ENCODE peak calls at places on chromosomes 3 and 15, in ten cellular contexts. One of them, this sample, is unnamed.

GRCh38 chr3:138434875-138435772 is 708 bp downstream of the ESYT3 start:
- DNase-seq in cardiac septum: peak; percentile 70
- DNase-seq in activated T-helper 1 cell treated with Interleukin-2 at 50 U/mL for 16 hours: no peak
- DNase-seq in HEK293T: no peak
- DNase-seq in K562: no peak
- DNase-seq in central memory CD4-positive, alpha-beta T cell: no peak
- DNase-seq in CD4-positive, CD25-positive, alpha-beta regulatory T cell: no peak
- DNase-seq in amniotic stem cell: no peak
- DNase-seq in stimulated activated CD8-positive, alpha-beta memory T cell treated with anti-CD3 and anti-CD28 coated beads, Interleukin-15, amount 100 ng/mL, for 24 hours: no peak
- DNase-seq in GM04504: no peak
- DNase-seq in this sample: no peak

GRCh38 chr3:113495035-113495434 is 19.9 kb downstream of the SPICE1 start:
- DNase-seq in cardiac septum: no peak
- DNase-seq in activated T-helper 1 cell treated with Interleukin-2 at 50 U/mL for 16 hours: no peak
- DNase-seq in HEK293T: peak; percentile 12
- DNase-seq in K562: no peak
- DNase-seq in central memory CD4-positive, alpha-beta T cell: peak; percentile 21
- DNase-seq in CD4-positive, CD25-positive, alpha-beta regulatory T cell: no peak
- DNase-seq in amniotic stem cell: no peak
- DNase-seq in stimulated activated CD8-positive, alpha-beta memory T cell treated with anti-CD3 and anti-CD28 coated beads, Interleukin-15, amount 100 ng/mL, for 24 hours: no peak
- DNase-seq in GM04504: no peak
- DNase-seq in this sample: no peak

GRCh38 chr3:9779721-9780450 is 10.1 kb upstream of the CAMK1 start:
- DNase-seq in cardiac septum: no peak
- DNase-seq in activated T-helper 1 cell treated with Interleukin-2 at 50 U/mL for 16 hours: no peak
- DNase-seq in HEK293T: no peak
- DNase-seq in K562: no peak
- DNase-seq in central memory CD4-positive, alpha-beta T cell: peak; percentile 39
- DNase-seq in CD4-positive, CD25-positive, alpha-beta regulatory T cell: no peak
- DNase-seq in amniotic stem cell: no peak
- DNase-seq in stimulated activated CD8-positive, alpha-beta memory T cell treated with anti-CD3 and anti-CD28 coated beads, Interleukin-15, amount 100 ng/mL, for 24 hours: no peak
- DNase-seq in GM04504: no peak
- DNase-seq in this sample: no peak

GRCh38 chr3:127140501-127141460 is 52.1 kb upstream of the PRR23E start:
- DNase-seq in cardiac septum: no peak
- DNase-seq in activated T-helper 1 cell treated with Interleukin-2 at 50 U/mL for 16 hours: no peak
- DNase-seq in HEK293T: no peak
- DNase-seq in K562: no peak
- DNase-seq in central memory CD4-positive, alpha-beta T cell: no peak
- DNase-seq in CD4-positive, CD25-positive, alpha-beta regulatory T cell: no peak
- DNase-seq in amniotic stem cell: no peak
- DNase-seq in stimulated activated CD8-positive, alpha-beta memory T cell treated with anti-CD3 and anti-CD28 coated beads, Interleukin-15, amount 100 ng/mL, for 24 hours: no peak
- DNase-seq in GM04504: no peak
- DNase-seq in this sample: peak; percentile 62

GRCh38 chr15:39013262-39013661 is 448.6 kb upstream of the RASGRP1 start:
- DNase-seq in cardiac septum: no peak
- DNase-seq in activated T-helper 1 cell treated with Interleukin-2 at 50 U/mL for 16 hours: no peak
- DNase-seq in HEK293T: no peak
- DNase-seq in K562: no peak
- DNase-seq in central memory CD4-positive, alpha-beta T cell: no peak
- DNase-seq in CD4-positive, CD25-positive, alpha-beta regulatory T cell: no peak
- DNase-seq in amniotic stem cell: no peak
- DNase-seq in stimulated activated CD8-positive, alpha-beta memory T cell treated with anti-CD3 and anti-CD28 coated beads, Interleukin-15, amount 100 ng/mL, for 24 hours: no peak
- DNase-seq in GM04504: no peak
- DNase-seq in this sample: no peak

GRCh38 chr3:134388292-134388691 is 14.0 kb upstream of the AMOTL2 start:
- DNase-seq in cardiac septum: no peak
- DNase-seq in activated T-helper 1 cell treated with Interleukin-2 at 50 U/mL for 16 hours: no peak
- DNase-seq in HEK293T: no peak
- DNase-seq in K562: no peak
- DNase-seq in central memory CD4-positive, alpha-beta T cell: no peak
- DNase-seq in CD4-positive, CD25-positive, alpha-beta regulatory T cell: no peak
- DNase-seq in amniotic stem cell: no peak
- DNase-seq in stimulated activated CD8-positive, alpha-beta memory T cell treated with anti-CD3 and anti-CD28 coated beads, Interleukin-15, amount 100 ng/mL, for 24 hours: no peak
- DNase-seq in GM04504: no peak
- DNase-seq in this sample: no peak

GRCh38 chr3:122921791-122922651 is 105.5 kb downstream of the SEMA5B start:
- DNase-seq in cardiac septum: peak; percentile 64
- DNase-seq in activated T-helper 1 cell treated with Interleukin-2 at 50 U/mL for 16 hours: no peak
- DNase-seq in HEK293T: peak; percentile 79
- DNase-seq in K562: peak; percentile 72
- DNase-seq in central memory CD4-positive, alpha-beta T cell: no peak
- DNase-seq in CD4-positive, CD25-positive, alpha-beta regulatory T cell: no peak
- DNase-seq in amniotic stem cell: no peak
- DNase-seq in stimulated activated CD8-positive, alpha-beta memory T cell treated with anti-CD3 and anti-CD28 coated beads, Interleukin-15, amount 100 ng/mL, for 24 hours: no peak
- DNase-seq in GM04504: no peak
- DNase-seq in this sample: no peak

GRCh38 chr3:66362541-66362941 is 138.3 kb downstream of the LRIG1 start:
- DNase-seq in cardiac septum: no peak
- DNase-seq in activated T-helper 1 cell treated with Interleukin-2 at 50 U/mL for 16 hours: no peak
- DNase-seq in HEK293T: no peak
- DNase-seq in K562: no peak
- DNase-seq in central memory CD4-positive, alpha-beta T cell: no peak
- DNase-seq in CD4-positive, CD25-positive, alpha-beta regulatory T cell: no peak
- DNase-seq in amniotic stem cell: peak; percentile 27
- DNase-seq in stimulated activated CD8-positive, alpha-beta memory T cell treated with anti-CD3 and anti-CD28 coated beads, Interleukin-15, amount 100 ng/mL, for 24 hours: no peak
- DNase-seq in GM04504: no peak
- DNase-seq in this sample: no peak

GRCh38 chr15:59340325-59340724 is 32.3 kb downstream of the MYO1E start:
- DNase-seq in cardiac septum: no peak
- DNase-seq in activated T-helper 1 cell treated with Interleukin-2 at 50 U/mL for 16 hours: no peak
- DNase-seq in HEK293T: no peak
- DNase-seq in K562: no peak
- DNase-seq in central memory CD4-positive, alpha-beta T cell: no peak
- DNase-seq in CD4-positive, CD25-positive, alpha-beta regulatory T cell: no peak
- DNase-seq in amniotic stem cell: no peak
- DNase-seq in stimulated activated CD8-positive, alpha-beta memory T cell treated with anti-CD3 and anti-CD28 coated beads, Interleukin-15, amount 100 ng/mL, for 24 hours: no peak
- DNase-seq in GM04504: no peak
- DNase-seq in this sample: no peak

GRCh38 chr15:69398541-69398940 is 15.6 kb upstream of the KIF23 start:
- DNase-seq in cardiac septum: no peak
- DNase-seq in activated T-helper 1 cell treated with Interleukin-2 at 50 U/mL for 16 hours: no peak
- DNase-seq in HEK293T: no peak
- DNase-seq in K562: no peak
- DNase-seq in central memory CD4-positive, alpha-beta T cell: no peak
- DNase-seq in CD4-positive, CD25-positive, alpha-beta regulatory T cell: no peak
- DNase-seq in amniotic stem cell: peak; percentile 11
- DNase-seq in stimulated activated CD8-positive, alpha-beta memory T cell treated with anti-CD3 and anti-CD28 coated beads, Interleukin-15, amount 100 ng/mL, for 24 hours: no peak
- DNase-seq in GM04504: no peak
- DNase-seq in this sample: peak; percentile 61

GRCh38 chr3:119585867-119586570 is 6.7 kb downstream of the ADPRH start:
- DNase-seq in cardiac septum: no peak
- DNase-seq in activated T-helper 1 cell treated with Interleukin-2 at 50 U/mL for 16 hours: no peak
- DNase-seq in HEK293T: no peak
- DNase-seq in K562: no peak
- DNase-seq in central memory CD4-positive, alpha-beta T cell: no peak
- DNase-seq in CD4-positive, CD25-positive, alpha-beta regulatory T cell: no peak
- DNase-seq in amniotic stem cell: no peak
- DNase-seq in stimulated activated CD8-positive, alpha-beta memory T cell treated with anti-CD3 and anti-CD28 coated beads, Interleukin-15, amount 100 ng/mL, for 24 hours: no peak
- DNase-seq in GM04504: no peak
- DNase-seq in this sample: no peak

GRCh38 chr3:22900296-22900695 is 302.8 kb upstream of the UBE2E2 start:
- DNase-seq in cardiac septum: no peak
- DNase-seq in activated T-helper 1 cell treated with Interleukin-2 at 50 U/mL for 16 hours: no peak
- DNase-seq in HEK293T: no peak
- DNase-seq in K562: no peak
- DNase-seq in central memory CD4-positive, alpha-beta T cell: no peak
- DNase-seq in CD4-positive, CD25-positive, alpha-beta regulatory T cell: no peak
- DNase-seq in amniotic stem cell: no peak
- DNase-seq in stimulated activated CD8-positive, alpha-beta memory T cell treated with anti-CD3 and anti-CD28 coated beads, Interleukin-15, amount 100 ng/mL, for 24 hours: no peak
- DNase-seq in GM04504: no peak
- DNase-seq in this sample: no peak

GRCh38 chr15:74635228-74635627 is 19.6 kb downstream of the CLK3 start:
- DNase-seq in cardiac septum: no peak
- DNase-seq in activated T-helper 1 cell treated with Interleukin-2 at 50 U/mL for 16 hours: peak; percentile 52
- DNase-seq in HEK293T: peak; percentile 83
- DNase-seq in K562: peak; percentile 75
- DNase-seq in central memory CD4-positive, alpha-beta T cell: peak; percentile 60
- DNase-seq in CD4-positive, CD25-positive, alpha-beta regulatory T cell: peak; percentile 56
- DNase-seq in amniotic stem cell: peak; percentile 9
- DNase-seq in stimulated activated CD8-positive, alpha-beta memory T cell treated with anti-CD3 and anti-CD28 coated beads, Interleukin-15, amount 100 ng/mL, for 24 hours: peak; percentile 29
- DNase-seq in GM04504: no peak
- DNase-seq in this sample: peak; percentile 66

GRCh38 chr3:115699741-115700140 is 76.4 kb downstream of the GAP43 start:
- DNase-seq in cardiac septum: no peak
- DNase-seq in activated T-helper 1 cell treated with Interleukin-2 at 50 U/mL for 16 hours: no peak
- DNase-seq in HEK293T: no peak
- DNase-seq in K562: no peak
- DNase-seq in central memory CD4-positive, alpha-beta T cell: no peak
- DNase-seq in CD4-positive, CD25-positive, alpha-beta regulatory T cell: no peak
- DNase-seq in amniotic stem cell: no peak
- DNase-seq in stimulated activated CD8-positive, alpha-beta memory T cell treated with anti-CD3 and anti-CD28 coated beads, Interleukin-15, amount 100 ng/mL, for 24 hours: no peak
- DNase-seq in GM04504: no peak
- DNase-seq in this sample: no peak

GRCh38 chr3:42256135-42256819 is 9.7 kb downstream of the CCK start:
- DNase-seq in cardiac septum: no peak
- DNase-seq in activated T-helper 1 cell treated with Interleukin-2 at 50 U/mL for 16 hours: no peak
- DNase-seq in HEK293T: no peak
- DNase-seq in K562: no peak
- DNase-seq in central memory CD4-positive, alpha-beta T cell: no peak
- DNase-seq in CD4-positive, CD25-positive, alpha-beta regulatory T cell: no peak
- DNase-seq in amniotic stem cell: no peak
- DNase-seq in stimulated activated CD8-positive, alpha-beta memory T cell treated with anti-CD3 and anti-CD28 coated beads, Interleukin-15, amount 100 ng/mL, for 24 hours: no peak
- DNase-seq in GM04504: no peak
- DNase-seq in this sample: no peak

GRCh38 chr3:186108106-186108940 is 566 bp downstream of the ETV5 start:
- DNase-seq in cardiac septum: no peak
- DNase-seq in activated T-helper 1 cell treated with Interleukin-2 at 50 U/mL for 16 hours: no peak
- DNase-seq in HEK293T: peak; percentile 24
- DNase-seq in K562: peak; percentile 67
- DNase-seq in central memory CD4-positive, alpha-beta T cell: no peak
- DNase-seq in CD4-positive, CD25-positive, alpha-beta regulatory T cell: peak; percentile 2
- DNase-seq in amniotic stem cell: peak; percentile 67
- DNase-seq in stimulated activated CD8-positive, alpha-beta memory T cell treated with anti-CD3 and anti-CD28 coated beads, Interleukin-15, amount 100 ng/mL, for 24 hours: no peak
- DNase-seq in GM04504: no peak
- DNase-seq in this sample: peak; percentile 82

GRCh38 chr3:177642482-177643163 is 445.3 kb upstream of the TBL1XR1 start:
- DNase-seq in cardiac septum: no peak
- DNase-seq in activated T-helper 1 cell treated with Interleukin-2 at 50 U/mL for 16 hours: no peak
- DNase-seq in HEK293T: no peak
- DNase-seq in K562: no peak
- DNase-seq in central memory CD4-positive, alpha-beta T cell: peak; percentile 48
- DNase-seq in CD4-positive, CD25-positive, alpha-beta regulatory T cell: no peak
- DNase-seq in amniotic stem cell: no peak
- DNase-seq in stimulated activated CD8-positive, alpha-beta memory T cell treated with anti-CD3 and anti-CD28 coated beads, Interleukin-15, amount 100 ng/mL, for 24 hours: no peak
- DNase-seq in GM04504: no peak
- DNase-seq in this sample: no peak

This sample was measured in coronary artery.